ENCODE peak calls at places on chromosome 14, in nine cellular contexts. H is aorta; T is heart left ventricle; W is foreskin keratinocyte; R is activated CD4-positive, alpha-beta T cell treated with anti-CD3 and anti-CD28 coated beads for 36 hours; D is upper lobe of right lung; N is natural killer cell; Y is K562; K is left lobe of liver. I is an unnamed sample.

GRCh38 chr14:64736271-64737131 is 32.3 kb downstream of the PLEKHG3 start:
- ATAC-seq in T (no peak), R (no peak), K (peak), N (no peak), Y (peak), D (no peak), H (no peak), W (peak), I (peak)

GRCh38 chr14:92417759-92418158 is 94.8 kb downstream of the SLC24A4 start:
- ATAC-seq in H (no peak), Y (no peak), W (no peak), N (no peak), K (peak), R (no peak), T (peak), D (peak), I (no peak)

GRCh38 chr14:45891417-45892080 is 638.5 kb upstream of the MIS18BP1 start:
- ATAC-seq in W (peak), N (no peak), T (no peak), H (no peak), R (no peak), Y (no peak), K (no peak), D (peak), I (peak)

GRCh38 chr14:22226381-22226780 is 362.6 kb downstream of the DAD1 start:
- ATAC-seq in N (peak), H (no peak), W (peak), R (peak), Y (no peak), K (no peak), D (peak), T (no peak), I (peak)

GRCh38 chr14:102487204-102487577 is 22.4 kb downstream of the ANKRD9 start:
- ATAC-seq in D (no peak), Y (no peak), N (no peak), H (peak), R (no peak), T (no peak), W (no peak), K (no peak), I (no peak)

GRCh38 chr14:101171650-101172049 is 268.1 kb upstream of the RTL1 start:
- ATAC-seq in R (no peak), Y (no peak), T (no peak), D (no peak), H (no peak), W (no peak), K (no peak), N (no peak), I (no peak)

GRCh38 chr14:77554207-77554606 is 55.6 kb upstream of the ISM2 start:
- ATAC-seq in K (no peak), T (no peak), Y (no peak), N (peak), D (peak), H (no peak), W (no peak), R (peak), I (no peak)

GRCh38 chr14:61395115-61395725 is 73.8 kb downstream of the PRKCH start:
- ATAC-seq in R (no peak), Y (no peak), T (no peak), N (peak), H (no peak), K (no peak), D (no peak), W (no peak), I (no peak)

GRCh38 chr14:80770114-80770917 is 171.2 kb downstream of the CEP128 start:
- ATAC-seq in Y (no peak), H (no peak), N (no peak), T (no peak), K (no peak), D (no peak), W (no peak), R (no peak), I (no peak)

GRCh38 chr14:91149462-91149861 is 35.6 kb downstream of the DGLUCY start:
- ATAC-seq in K (peak), H (peak), W (peak), Y (peak), N (no peak), R (no peak), D (peak), T (peak), I (peak)

GRCh38 chr14:102500190-102500661 is 9.3 kb downstream of the ANKRD9 start:
- ATAC-seq in H (peak), N (peak), T (peak), K (peak), W (peak), D (peak), R (no peak), Y (no peak), I (peak)

GRCh38 chr14:61718039-61718438 is 22.7 kb downstream of the HIF1A start:
- ATAC-seq in Y (peak), R (no peak), D (no peak), H (no peak), N (no peak), W (no peak), K (no peak), T (no peak), I (no peak)

GRCh38 chr14:91116913-91117588 is 3.2 kb downstream of the DGLUCY start:
- ATAC-seq in W (no peak), D (no peak), K (no peak), Y (no peak), T (no peak), H (no peak), N (no peak), R (no peak), I (no peak)

GRCh38 chr14:93712838-93713724 is 75.2 kb downstream of the PRIMA1 start:
- ATAC-seq in W (peak), H (no peak), K (no peak), T (no peak), Y (no peak), N (no peak), D (no peak), R (no peak), I (peak)

GRCh38 chr14:94540031-94540794 is 21.0 kb upstream of the SERPINA4 start:
- ATAC-seq in W (no peak), N (no peak), T (peak), R (no peak), H (no peak), D (no peak), K (peak), Y (no peak), I (no peak)

GRCh38 chr14:98946995-98947394 is 325.0 kb downstream of the BCL11B start:
- ATAC-seq in H (peak), D (no peak), Y (no peak), W (no peak), N (no peak), T (peak), R (no peak), K (no peak), I (no peak)

GRCh38 chr14:101083564-101084435 is 180.3 kb upstream of the RTL1 start:
- ATAC-seq in H (peak), Y (peak), W (peak), T (peak), D (no peak), N (no peak), R (no peak), K (no peak), I (peak)

I was measured in esophagus mucosa.